ENCODE peak calls at places on chromosomes 16 and 17, in six cellular contexts. Q, G, M, C, Y and B are unnamed samples.

GRCh38 chr16:70696952-70697600 is 11.2 kb upstream of the MTSS2 start:
- DNase-seq in Y (no peak), C (no peak), M (no peak), G (no peak), Q (no peak), B (no peak)

GRCh38 chr16:19728636-19728965 is 10.5 kb downstream of the IQCK start:
- DNase-seq in Y (no peak), C (no peak), Q (no peak), G (no peak), M (no peak), B (no peak)

GRCh38 chr17:30961213-30962188 is 9.3 kb upstream of the RNF135 start:
- DNase-seq in G (no peak), Q (no peak), C (peak; percentile 76), M (no peak), Y (no peak), B (no peak)

GRCh38 chr16:56273615-56274014 is 82.3 kb downstream of the GNAO1 start:
- DNase-seq in Y (no peak), Q (no peak), G (no peak), C (no peak), M (no peak), B (no peak)

GRCh38 chr16:79261461-79261860 is 339.1 kb downstream of the MAF start:
- DNase-seq in Y (peak; percentile 21), M (no peak), G (peak; percentile 29), Q (peak; percentile 71), C (no peak), B (no peak)

GRCh38 chr17:67156269-67157199 is 88.5 kb downstream of the HELZ start:
- DNase-seq in G (no peak), Y (no peak), M (no peak), Q (no peak), C (no peak), B (no peak)

GRCh38 chr16:86740817-86741799 is 162.8 kb downstream of the FOXL1 start:
- DNase-seq in C (no peak), Q (no peak), Y (peak; percentile 29), G (no peak), M (no peak), B (no peak)

GRCh38 chr17:44972953-44973352 is 4.8 kb upstream of the C1QL1 start:
- DNase-seq in C (no peak), Q (no peak), G (no peak), Y (peak; percentile 43), M (no peak), B (no peak)

GRCh38 chr16:4762205-4762604 is 4.8 kb downstream of the ZNF500 start:
- DNase-seq in C (no peak), M (no peak), Y (no peak), Q (no peak), G (no peak), B (no peak)

GRCh38 chr17:68513932-68514331 is 1.7 kb downstream of the PRKAR1A start:
- DNase-seq in C (no peak), G (no peak), Q (no peak), Y (no peak), M (no peak), B (no peak)

GRCh38 chr16:4011940-4012629 is 104.2 kb downstream of the ADCY9 start:
- DNase-seq in Y (peak; percentile 55), Q (no peak), G (no peak), C (no peak), M (no peak), B (no peak)

GRCh38 chr17:77899494-77899893 is 59.0 kb upstream of the TNRC6C start:
- DNase-seq in M (no peak), Q (no peak), Y (no peak), G (no peak), C (no peak), B (no peak)

GRCh38 chr16:54937673-54938350 is 7.1 kb downstream of the IRX5 start:
- DNase-seq in Q (peak; percentile 54), Y (no peak), C (no peak), G (no peak), M (no peak), B (no peak)

GRCh38 chr17:77124192-77124908 is 16.4 kb upstream of the SEC14L1 start:
- DNase-seq in Q (no peak), Y (no peak), M (no peak), C (no peak), G (no peak), B (no peak)

GRCh38 chr17:9918804-9919352 is 13.8 kb upstream of the RCVRN start:
- DNase-seq in Y (no peak), M (no peak), C (no peak), G (no peak), Q (no peak), B (no peak)

DNA sequence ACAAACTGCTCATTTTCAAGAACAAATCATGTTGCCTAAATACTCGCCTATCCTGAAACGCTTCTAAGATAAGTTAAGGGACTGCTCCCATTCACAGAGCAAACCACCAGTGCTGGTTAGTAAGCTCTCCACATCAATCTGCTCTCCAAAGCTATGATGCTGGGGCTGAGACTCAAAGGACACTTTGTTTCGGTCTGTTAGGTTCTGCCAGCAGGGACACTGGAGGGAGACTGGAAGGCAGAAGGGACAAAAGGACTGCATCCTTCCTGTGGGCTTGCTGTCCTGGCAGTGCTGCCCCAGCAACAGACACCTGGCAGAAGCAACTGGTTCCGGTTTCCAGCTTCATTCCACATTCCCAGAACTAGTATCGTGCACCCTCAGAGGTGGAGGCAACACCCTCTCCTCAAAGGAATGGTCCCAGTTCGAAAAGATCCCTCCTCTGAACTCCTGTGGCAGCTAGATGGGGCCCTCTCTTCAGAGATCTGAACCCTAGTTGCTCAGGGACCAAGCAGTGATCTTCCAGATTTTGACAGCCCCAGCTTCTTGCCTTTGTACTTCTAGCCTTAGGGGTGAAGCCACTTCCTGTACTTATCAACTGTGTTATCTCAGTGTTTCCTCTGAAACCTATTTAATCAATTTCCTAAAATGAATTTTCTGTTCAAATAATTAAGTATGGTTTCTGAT is 73.4 kb upstream of the GSG1L start:
- DNase-seq in G (no peak), Y (no peak), M (no peak), Q (no peak), C (no peak), B (no peak)
- TF ChIP-seq TAF1 in G (no peak), Y (no peak), M (no peak), Q (no peak), C (no peak), B (no peak)

GRCh38 chr17:81189016-81189415 is 23.0 kb upstream of the AATK start:
- DNase-seq in G (no peak), M (no peak), Y (no peak), Q (no peak), C (no peak), B (no peak)

GRCh38 chr17:81190591-81190990 is 24.6 kb upstream of the AATK start:
- DNase-seq in Y (no peak), M (no peak), G (no peak), C (no peak), Q (no peak), B (no peak)

GRCh38 chr17:81191116-81191515 is 25.1 kb upstream of the AATK start:
- DNase-seq in C (no peak), Y (no peak), Q (no peak), G (no peak), M (no peak), B (no peak)

GRCh38 chr17:81188491-81188840 is 22.4 kb upstream of the AATK start:
- DNase-seq in Q (no peak), C (no peak), Y (no peak), G (no peak), M (no peak), B (no peak)

DNA sequence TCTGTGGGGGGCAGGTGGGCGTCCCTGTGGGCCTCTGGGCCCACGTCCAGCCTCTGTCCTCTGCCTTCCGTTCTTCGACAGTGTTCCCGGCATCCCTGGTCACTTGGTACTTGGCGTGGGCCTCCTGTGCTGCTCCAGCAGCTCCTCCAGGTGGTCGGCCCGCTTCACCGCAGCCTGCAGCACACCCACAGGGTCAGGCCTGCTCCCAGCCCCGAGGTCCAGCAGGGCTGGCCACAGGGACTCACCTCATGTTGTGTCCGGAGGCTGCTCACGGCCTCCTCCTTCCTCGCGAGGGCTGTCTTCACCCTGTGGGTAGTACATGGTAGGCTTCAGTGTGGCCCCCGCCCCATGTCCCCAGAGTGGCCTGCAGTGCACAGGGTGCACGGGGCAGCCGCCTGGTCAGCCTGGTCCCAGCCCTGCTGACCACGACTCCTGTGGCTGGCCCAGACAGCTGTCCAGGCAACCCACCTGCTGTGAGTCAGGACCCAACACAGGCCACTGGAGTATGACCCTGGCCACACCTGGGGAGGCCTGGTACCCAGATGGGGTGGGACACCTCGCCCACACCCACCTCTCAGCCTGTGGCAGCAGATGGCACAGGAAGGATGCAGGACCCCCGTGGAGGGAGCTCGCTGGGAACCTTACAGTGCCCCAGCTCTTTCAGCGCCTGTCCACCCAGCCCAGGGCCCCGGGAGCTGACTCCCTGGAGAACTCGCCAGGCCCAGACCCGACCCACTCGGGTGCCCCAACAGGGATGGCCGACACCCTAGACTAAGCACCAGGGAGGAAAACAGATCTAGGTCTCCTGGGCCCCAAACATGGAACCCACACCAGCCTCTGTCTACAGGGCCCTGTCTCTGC is 23.9 kb upstream of the AATK start:
- DNase-seq in Y (peak; percentile 29), Q (no peak), C (no peak), M (no peak), G (no peak), B (no peak)
- TF ChIP-seq POLR2A in Y (no peak), Q (no peak), C (no peak), M (no peak), G (no peak), B (no peak)

GRCh38 chr16:50889276-50889675 is 147.4 kb downstream of the CYLD start:
- DNase-seq in M (no peak), G (no peak), Y (no peak), C (no peak), Q (peak; percentile 27), B (no peak)

GRCh38 chr16:50884066-50884860 is 142.4 kb downstream of the CYLD start:
- DNase-seq in M (peak; percentile 37), Q (peak; percentile 94), C (no peak), G (peak; percentile 81), Y (peak; percentile 30), B (peak; percentile 44)

GRCh38 chr16:50887500-50887899 is 145.6 kb downstream of the CYLD start:
- DNase-seq in Y (no peak), Q (peak; percentile 34), C (no peak), M (no peak), G (no peak), B (no peak)

GRCh38 chr16:50888486-50889261 is 146.8 kb downstream of the CYLD start:
- DNase-seq in G (no peak), Y (no peak), M (no peak), Q (peak; percentile 27), C (no peak), B (no peak)

DNA sequence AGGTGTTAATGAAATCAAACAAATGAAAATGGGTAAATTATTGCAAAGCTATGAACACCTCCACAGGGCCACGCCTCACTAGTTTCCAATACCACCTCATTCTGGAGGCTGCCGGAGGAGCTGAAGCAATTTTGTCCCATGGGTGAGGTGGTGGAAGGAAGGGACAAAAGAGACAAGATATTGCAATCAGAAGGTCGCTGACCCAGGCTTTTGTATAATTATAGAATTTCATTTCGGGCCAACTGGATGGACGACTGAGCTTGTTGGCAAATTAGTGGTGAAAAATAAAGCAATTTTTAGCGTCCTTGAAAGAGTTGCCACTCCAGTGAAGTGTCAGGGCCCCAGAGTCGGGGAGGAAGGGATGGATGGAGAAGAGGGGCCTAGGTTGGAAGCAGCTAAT is 147.9 kb downstream of the CYLD start:
- DNase-seq in G (no peak), M (no peak), Q (peak; percentile 2), C (no peak), Y (no peak), B (no peak)
- TF ChIP-seq POLR2AphosphoS5 in G (no peak), M (no peak), Q (no peak), C (no peak), Y (no peak), B (no peak)

DNA sequence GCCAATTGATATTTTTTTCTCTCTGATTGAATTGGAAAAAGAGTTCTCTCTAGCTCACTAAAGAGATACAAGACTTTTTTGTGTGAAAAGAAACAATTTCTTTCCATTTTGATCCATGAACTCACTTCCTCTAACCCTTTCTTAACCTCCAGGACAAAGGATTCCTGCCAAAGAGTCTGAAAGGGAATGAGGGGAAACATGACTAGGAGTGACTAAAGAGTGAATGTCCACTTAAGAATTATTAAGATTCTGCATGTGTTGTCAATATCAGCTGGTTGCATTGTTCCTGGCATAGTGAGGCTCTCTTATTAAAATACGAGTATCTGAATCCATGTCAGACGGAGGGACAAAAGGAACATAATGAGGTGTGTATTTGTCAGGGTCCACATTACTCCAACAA is 344.7 kb downstream of the GRIN2A start:
- DNase-seq in M (no peak), C (no peak), Q (no peak), G (no peak), Y (no peak), B (no peak)
- TF ChIP-seq TAF1 in M (no peak), C (no peak), Q (no peak), G (no peak), Y (no peak), B (no peak)